ENCODE peak calls at places on chromosomes 6 and 20, in seven cellular contexts. Z, Q, G, C, Y, J and W are unnamed samples.

GRCh38 chr20:49540232-49540620 is 27.7 kb downstream of the PTGIS start:
- DNase-seq in G (no peak), J (no peak), Q (no peak), Z (no peak), C (no peak), Y (no peak), W (no peak)

GRCh38 chr20:33947709-33948295 is 45.9 kb upstream of the RALY start:
- DNase-seq in Q (peak; percentile 38), J (no peak), Y (no peak), C (no peak), Z (peak; percentile 81), G (peak; percentile 7), W (peak; percentile 17)

GRCh38 chr20:18001131-18001921 is 32.5 kb downstream of the MGME1 start:
- DNase-seq in Y (peak; percentile 75), J (no peak), G (no peak), Q (peak; percentile 73), C (peak; percentile 84), Z (no peak), W (peak; percentile 72)

GRCh38 chr20:10318625-10319024 is 100.0 kb downstream of the SNAP25 start:
- DNase-seq in G (no peak), Y (no peak), Z (no peak), J (no peak), C (no peak), Q (no peak), W (no peak)

GRCh38 chr6:154653385-154653784 is 79.8 kb upstream of the SCAF8 start:
- DNase-seq in C (no peak), Y (no peak), Z (no peak), J (no peak), G (no peak), Q (no peak), W (no peak)

GRCh38 chr20:60062431-60063336 is 104.5 kb downstream of the CDH26 start:
- DNase-seq in J (no peak), G (no peak), Z (no peak), C (no peak), Y (no peak), Q (peak; percentile 82), W (peak; percentile 75)

GRCh38 chr6:10316327-10316726 is 98.5 kb downstream of the TFAP2A start:
- DNase-seq in C (no peak), Y (no peak), J (peak; percentile 7), Z (peak; percentile 50), G (no peak), Q (peak; percentile 96), W (no peak)

GRCh38 chr20:33789109-33789857 is 21.9 kb upstream of the CHMP4B start:
- DNase-seq in J (no peak), Y (peak; percentile 85), G (no peak), C (no peak), Z (no peak), Q (peak; percentile 98), W (peak; percentile 54)